ENCODE peak calls at places on chromosomes 1 and 21, in eight cellular contexts. One of them, this sample, is unnamed.
A peak's percentile ranks its signal among the peaks of the same experiment; 100 is the strongest.

GRCh38 chr21:34367320-34367935 is 3.6 kb downstream of the KCNE2 start:
- DNase-seq in breast epithelium: no peak
- DNase-seq in PC-3: peak; percentile 93
- DNase-seq in dorsolateral prefrontal cortex: no peak
- DNase-seq in coronary artery: peak; percentile 50
- DNase-seq in transverse colon: peak; percentile 30
- DNase-seq in brain microvascular endothelial cell: peak; percentile 64
- DNase-seq in substantia nigra: no peak
- DNase-seq in this sample: no peak

GRCh38 chr1:193011395-193011794 is 47.8 kb downstream of the UCHL5 start:
- DNase-seq in breast epithelium: no peak
- DNase-seq in PC-3: no peak
- DNase-seq in dorsolateral prefrontal cortex: no peak
- DNase-seq in coronary artery: no peak
- DNase-seq in transverse colon: no peak
- DNase-seq in brain microvascular endothelial cell: no peak
- DNase-seq in substantia nigra: no peak
- DNase-seq in this sample: no peak

GRCh38 chr21:33067457-33067856 is 2.5 kb upstream of the OLIG1 start:
- DNase-seq in breast epithelium: no peak
- DNase-seq in PC-3: no peak
- DNase-seq in dorsolateral prefrontal cortex: no peak
- DNase-seq in coronary artery: no peak
- DNase-seq in transverse colon: no peak
- DNase-seq in brain microvascular endothelial cell: no peak
- DNase-seq in substantia nigra: no peak
- DNase-seq in this sample: no peak

GRCh38 chr1:75310067-75310466 is 175.9 kb downstream of the LHX8 start:
- DNase-seq in breast epithelium: no peak
- DNase-seq in PC-3: no peak
- DNase-seq in dorsolateral prefrontal cortex: no peak
- DNase-seq in coronary artery: no peak
- DNase-seq in transverse colon: no peak
- DNase-seq in brain microvascular endothelial cell: no peak
- DNase-seq in substantia nigra: no peak
- DNase-seq in this sample: no peak

GRCh38 chr1:98045211-98046030 is 124.6 kb upstream of the DPYD start:
- DNase-seq in breast epithelium: no peak
- DNase-seq in PC-3: no peak
- DNase-seq in dorsolateral prefrontal cortex: peak; percentile 48
- DNase-seq in coronary artery: no peak
- DNase-seq in transverse colon: no peak
- DNase-seq in brain microvascular endothelial cell: peak; percentile 42
- DNase-seq in substantia nigra: no peak
- DNase-seq in this sample: no peak

GRCh38 chr1:24648919-24649318 is 5.8 kb downstream of the SRRM1 start:
- DNase-seq in breast epithelium: no peak
- DNase-seq in PC-3: no peak
- DNase-seq in dorsolateral prefrontal cortex: no peak
- DNase-seq in coronary artery: no peak
- DNase-seq in transverse colon: no peak
- DNase-seq in brain microvascular endothelial cell: no peak
- DNase-seq in substantia nigra: no peak
- DNase-seq in this sample: no peak

GRCh38 chr1:46547481-46548383 is 3.7 kb downstream of the KNCN start:
- DNase-seq in breast epithelium: no peak
- DNase-seq in PC-3: peak; percentile 70
- DNase-seq in dorsolateral prefrontal cortex: no peak
- DNase-seq in coronary artery: no peak
- DNase-seq in transverse colon: no peak
- DNase-seq in brain microvascular endothelial cell: peak; percentile 47
- DNase-seq in substantia nigra: no peak
- DNase-seq in this sample: no peak

GRCh38 chr21:36803051-36803709 is 104.3 kb downstream of the SIM2 start:
- DNase-seq in breast epithelium: no peak
- DNase-seq in PC-3: no peak
- DNase-seq in dorsolateral prefrontal cortex: no peak
- DNase-seq in coronary artery: no peak
- DNase-seq in transverse colon: no peak
- DNase-seq in brain microvascular endothelial cell: no peak
- DNase-seq in substantia nigra: peak; percentile 58
- DNase-seq in this sample: no peak

GRCh38 chr1:226549094-226549936 is 751 bp downstream of the STUM start:
- DNase-seq in breast epithelium: no peak
- DNase-seq in PC-3: peak; percentile 25
- DNase-seq in dorsolateral prefrontal cortex: no peak
- DNase-seq in coronary artery: no peak
- DNase-seq in transverse colon: peak; percentile 14
- DNase-seq in brain microvascular endothelial cell: no peak
- DNase-seq in substantia nigra: no peak
- DNase-seq in this sample: no peak

GRCh38 chr1:10265936-10266335 is 55.6 kb downstream of the KIF1B start:
- DNase-seq in breast epithelium: no peak
- DNase-seq in PC-3: no peak
- DNase-seq in dorsolateral prefrontal cortex: no peak
- DNase-seq in coronary artery: no peak
- DNase-seq in transverse colon: no peak
- DNase-seq in brain microvascular endothelial cell: no peak
- DNase-seq in substantia nigra: no peak
- DNase-seq in this sample: no peak

GRCh38 chr1:172529304-172529703 is 3.6 kb upstream of the SUCO start:
- DNase-seq in breast epithelium: no peak
- DNase-seq in PC-3: no peak
- DNase-seq in dorsolateral prefrontal cortex: no peak
- DNase-seq in coronary artery: no peak
- DNase-seq in transverse colon: no peak
- DNase-seq in brain microvascular endothelial cell: no peak
- DNase-seq in substantia nigra: no peak
- DNase-seq in this sample: no peak

GRCh38 chr1:3548156-3548893 is 63.0 kb downstream of the MEGF6 start:
- DNase-seq in breast epithelium: no peak
- DNase-seq in PC-3: no peak
- DNase-seq in dorsolateral prefrontal cortex: no peak
- DNase-seq in coronary artery: no peak
- DNase-seq in transverse colon: no peak
- DNase-seq in brain microvascular endothelial cell: peak; percentile 58
- DNase-seq in substantia nigra: no peak
- DNase-seq in this sample: no peak

GRCh38 chr1:101520302-101520701 is 283.5 kb downstream of the S1PR1 start:
- DNase-seq in breast epithelium: no peak
- DNase-seq in PC-3: peak; percentile 67
- DNase-seq in dorsolateral prefrontal cortex: no peak
- DNase-seq in coronary artery: no peak
- DNase-seq in transverse colon: peak; percentile 7
- DNase-seq in brain microvascular endothelial cell: peak; percentile 26
- DNase-seq in substantia nigra: no peak
- DNase-seq in this sample: no peak

GRCh38 chr1:118992868-118993711 is 4.9 kb upstream of the TBX15 start:
- DNase-seq in breast epithelium: no peak
- DNase-seq in PC-3: no peak
- DNase-seq in dorsolateral prefrontal cortex: no peak
- DNase-seq in coronary artery: no peak
- DNase-seq in transverse colon: no peak
- DNase-seq in brain microvascular endothelial cell: no peak
- DNase-seq in substantia nigra: no peak
- DNase-seq in this sample: no peak

GRCh38 chr1:27109103-27109822 is 45.7 kb downstream of the SLC9A1 start:
- DNase-seq in breast epithelium: no peak
- DNase-seq in PC-3: peak; percentile 61
- DNase-seq in dorsolateral prefrontal cortex: no peak
- DNase-seq in coronary artery: no peak
- DNase-seq in transverse colon: peak; percentile 58
- DNase-seq in brain microvascular endothelial cell: no peak
- DNase-seq in substantia nigra: no peak
- DNase-seq in this sample: no peak

GRCh38 chr1:187374130-187374529 is 545.4 kb downstream of the PLA2G4A start:
- DNase-seq in breast epithelium: no peak
- DNase-seq in PC-3: no peak
- DNase-seq in dorsolateral prefrontal cortex: no peak
- DNase-seq in coronary artery: no peak
- DNase-seq in transverse colon: no peak
- DNase-seq in brain microvascular endothelial cell: no peak
- DNase-seq in substantia nigra: no peak
- DNase-seq in this sample: no peak

GRCh38 chr1:20621012-20621411 is 12.2 kb upstream of the PINK1 start:
- DNase-seq in breast epithelium: no peak
- DNase-seq in PC-3: no peak
- DNase-seq in dorsolateral prefrontal cortex: no peak
- DNase-seq in coronary artery: no peak
- DNase-seq in transverse colon: no peak
- DNase-seq in brain microvascular endothelial cell: no peak
- DNase-seq in substantia nigra: no peak
- DNase-seq in this sample: no peak

GRCh38 chr1:201214461-201214860 is 23.8 kb downstream of the IGFN1 start:
- DNase-seq in breast epithelium: no peak
- DNase-seq in PC-3: peak; percentile 40
- DNase-seq in dorsolateral prefrontal cortex: no peak
- DNase-seq in coronary artery: no peak
- DNase-seq in transverse colon: no peak
- DNase-seq in brain microvascular endothelial cell: no peak
- DNase-seq in substantia nigra: no peak
- DNase-seq in this sample: no peak

DNA sequence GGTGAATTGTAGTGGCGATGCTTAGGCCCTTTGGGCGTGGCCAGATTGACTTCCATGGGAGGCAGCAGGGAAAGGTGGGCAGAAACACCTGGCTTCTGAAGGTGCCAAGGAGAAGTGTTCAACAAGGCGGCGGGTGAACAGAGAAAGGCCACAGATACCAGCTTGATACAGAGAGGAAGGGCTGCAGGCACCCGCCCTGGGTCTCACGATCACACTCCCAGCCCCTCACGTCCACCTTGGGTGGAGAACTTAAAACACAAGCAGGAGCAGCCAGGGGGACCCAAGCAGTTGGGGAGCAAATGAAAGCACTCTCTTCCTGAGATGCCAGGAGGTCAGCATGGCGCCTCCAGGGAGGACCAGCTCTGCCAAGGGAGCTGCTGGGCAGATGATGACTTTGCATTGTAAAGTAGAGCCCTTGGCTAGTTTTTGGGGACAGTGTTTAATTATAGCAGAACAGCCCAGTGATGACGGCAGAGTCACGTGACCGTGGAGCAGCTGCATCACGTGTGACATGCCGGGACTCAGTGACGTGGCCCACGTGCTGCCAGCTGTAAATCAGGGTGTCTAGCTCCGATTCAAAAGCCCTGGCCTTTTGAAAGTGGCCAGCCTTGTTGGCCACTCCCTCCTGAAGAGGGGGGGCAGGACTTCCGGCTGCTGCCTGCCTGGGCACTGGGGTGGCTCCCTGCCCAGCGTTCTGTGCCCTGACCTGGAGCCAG is 19.0 kb downstream of the SLC37A1 start:
- DNase-seq in breast epithelium: no peak
- DNase-seq in PC-3: no peak
- DNase-seq in dorsolateral prefrontal cortex: peak; percentile 84
- DNase-seq in coronary artery: peak; percentile 74
- DNase-seq in transverse colon: peak; percentile 61
- DNase-seq in brain microvascular endothelial cell: no peak
- DNase-seq in substantia nigra: peak; percentile 59
- DNase-seq in this sample: peak; percentile 74
- H3K27ac ChIP-seq in breast epithelium: no peak overlapping the region
- H3K27ac ChIP-seq in PC-3: no peak overlapping the region
- H3K27ac ChIP-seq in dorsolateral prefrontal cortex: peak overlapping the region; percentile 58
- H3K27ac ChIP-seq in coronary artery: peak overlapping the region; percentile 16
- H3K27ac ChIP-seq in transverse colon: peak overlapping the region; percentile 22
- H3K27ac ChIP-seq in brain microvascular endothelial cell: no peak overlapping the region
- H3K27ac ChIP-seq in substantia nigra: no peak overlapping the region
- H3K27ac ChIP-seq in this sample: no peak overlapping the region

GRCh38 chr1:153906396-153906795 is 16.4 kb downstream of the GATAD2B start:
- DNase-seq in breast epithelium: no peak
- DNase-seq in PC-3: no peak
- DNase-seq in dorsolateral prefrontal cortex: no peak
- DNase-seq in coronary artery: no peak
- DNase-seq in transverse colon: no peak
- DNase-seq in brain microvascular endothelial cell: no peak
- DNase-seq in substantia nigra: no peak
- DNase-seq in this sample: no peak
- H3K27ac ChIP-seq in breast epithelium: no peak overlapping the region
- H3K27ac ChIP-seq in PC-3: no peak overlapping the region
- H3K27ac ChIP-seq in dorsolateral prefrontal cortex: no peak overlapping the region
- H3K27ac ChIP-seq in coronary artery: no peak overlapping the region
- H3K27ac ChIP-seq in transverse colon: no peak overlapping the region
- H3K27ac ChIP-seq in brain microvascular endothelial cell: no peak overlapping the region
- H3K27ac ChIP-seq in substantia nigra: no peak overlapping the region
- H3K27ac ChIP-seq in this sample: no peak overlapping the region

DNA sequence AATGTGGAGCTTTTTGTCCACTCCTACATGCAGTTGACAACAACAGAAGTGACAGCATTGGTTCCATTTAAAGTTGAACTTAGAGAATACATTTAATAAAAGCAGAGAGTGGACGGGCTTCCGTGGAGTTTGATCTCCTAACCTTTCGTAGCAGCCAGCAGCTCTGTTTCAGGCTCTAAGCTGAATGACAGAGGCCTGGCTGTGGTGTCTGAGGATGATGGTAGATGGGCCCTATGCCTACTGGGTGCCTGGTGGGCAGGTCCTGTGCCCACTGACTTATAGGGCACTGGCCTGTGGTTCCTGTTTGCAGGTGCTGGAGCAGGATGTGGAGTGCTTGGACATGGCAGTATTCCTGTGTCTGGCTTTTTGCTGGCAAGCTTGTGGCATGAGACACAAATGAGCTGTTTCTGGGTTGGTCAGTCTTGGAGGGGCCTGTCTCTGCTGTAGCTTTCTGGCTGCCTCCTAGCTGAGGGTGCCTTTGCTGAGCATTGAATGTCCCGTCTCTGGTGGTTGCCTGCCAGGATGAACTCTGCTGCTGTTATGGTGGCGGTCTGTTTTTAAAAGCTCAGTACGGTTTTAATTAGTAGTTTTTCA is 54.6 kb downstream of the PRDM2 start:
- DNase-seq in breast epithelium: no peak
- DNase-seq in PC-3: peak; percentile 10
- DNase-seq in dorsolateral prefrontal cortex: no peak
- DNase-seq in coronary artery: no peak
- DNase-seq in transverse colon: no peak
- DNase-seq in brain microvascular endothelial cell: no peak
- DNase-seq in substantia nigra: no peak
- DNase-seq in this sample: no peak
- H3K27ac ChIP-seq in breast epithelium: peak overlapping the region; percentile 49
- H3K27ac ChIP-seq in PC-3: no peak overlapping the region
- H3K27ac ChIP-seq in dorsolateral prefrontal cortex: peak overlapping the region; percentile 54
- H3K27ac ChIP-seq in coronary artery: no peak overlapping the region
- H3K27ac ChIP-seq in transverse colon: no peak overlapping the region
- H3K27ac ChIP-seq in brain microvascular endothelial cell: no peak overlapping the region
- H3K27ac ChIP-seq in substantia nigra: no peak overlapping the region
- H3K27ac ChIP-seq in this sample: no peak overlapping the region

DNA sequence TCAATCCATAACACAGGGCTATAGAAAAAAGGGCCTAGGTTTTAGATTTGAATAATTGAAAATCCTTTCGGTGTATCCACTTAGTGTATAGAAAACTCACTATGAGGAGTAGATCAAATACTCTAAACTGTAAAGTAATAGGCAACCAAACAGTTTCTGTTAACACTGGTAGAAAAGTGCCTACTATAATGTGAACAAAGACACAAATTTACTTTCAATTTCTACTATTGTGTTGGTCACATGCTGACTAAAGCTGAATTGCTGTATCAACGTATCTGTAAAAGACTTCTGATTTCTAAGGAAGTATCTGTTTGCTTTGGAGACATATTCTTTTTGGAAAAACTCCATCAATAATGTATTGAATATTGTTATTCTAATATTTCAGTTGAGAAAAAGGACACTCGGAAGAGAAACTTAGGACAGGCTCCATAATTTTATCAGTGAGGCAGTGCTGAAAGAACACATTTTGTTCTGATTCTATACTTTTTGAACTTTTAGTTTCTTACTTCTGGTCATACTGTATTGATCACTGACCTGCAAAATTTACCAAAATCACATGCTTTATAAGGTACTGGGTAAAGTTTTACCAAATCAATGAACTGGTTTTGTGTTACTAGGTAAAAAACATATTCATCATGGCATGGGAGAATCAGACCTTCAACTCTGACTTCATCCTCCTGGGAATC is at the start of gene OR2M5:
- DNase-seq in breast epithelium: no peak
- DNase-seq in PC-3: no peak
- DNase-seq in dorsolateral prefrontal cortex: no peak
- DNase-seq in coronary artery: no peak
- DNase-seq in transverse colon: no peak
- DNase-seq in brain microvascular endothelial cell: no peak
- DNase-seq in substantia nigra: no peak
- DNase-seq in this sample: no peak
- H3K27ac ChIP-seq in breast epithelium: no peak within 1 kb of the TSS
- H3K27ac ChIP-seq in PC-3: peak within 1 kb of the TSS; percentile 1
- H3K27ac ChIP-seq in dorsolateral prefrontal cortex: no peak within 1 kb of the TSS
- H3K27ac ChIP-seq in coronary artery: no peak within 1 kb of the TSS
- H3K27ac ChIP-seq in transverse colon: no peak within 1 kb of the TSS
- H3K27ac ChIP-seq in brain microvascular endothelial cell: no peak within 1 kb of the TSS
- H3K27ac ChIP-seq in substantia nigra: no peak within 1 kb of the TSS
- H3K27ac ChIP-seq in this sample: no peak within 1 kb of the TSS